ENCODE peak calls at places on chromosomes 16 and 17, in eight cellular contexts. W, Q, K, V, X, P, G and H are unnamed samples.

GRCh38 chr16:78768723-78769122 is 669.3 kb downstream of the WWOX start:
- DNase-seq in W (no peak), Q (no peak), K (no peak), V (no peak), X (no peak), P (no peak), G (no peak), H (no peak)

GRCh38 chr16:77679336-77679735 is 43.0 kb upstream of the NUDT7 start:
- DNase-seq in W (no peak), Q (no peak), K (no peak), V (no peak), X (no peak), P (no peak), G (no peak), H (peak; percentile 8)

GRCh38 chr17:76027159-76027839 is at the start of gene EVPL:
- DNase-seq in W (no peak), Q (no peak), K (no peak), V (no peak), X (no peak), P (no peak), G (no peak), H (no peak)

GRCh38 chr16:19898924-19899604 is 14.4 kb upstream of the GPRC5B start:
- DNase-seq in W (no peak), Q (peak; percentile 62), K (peak; percentile 72), V (no peak), X (peak; percentile 68), P (no peak), G (no peak), H (peak; percentile 56)

GRCh38 chr17:17364338-17364667 is 61.1 kb downstream of the NT5M start:
- DNase-seq in W (no peak), Q (no peak), K (no peak), V (peak; percentile 29), X (no peak), P (no peak), G (no peak), H (no peak)

GRCh38 chr16:20249247-20249646 is 78.1 kb downstream of the GP2 start:
- DNase-seq in W (no peak), Q (no peak), K (no peak), V (no peak), X (no peak), P (no peak), G (no peak), H (no peak)

GRCh38 chr17:17237026-17237799 is at the start of gene FLCN:
- DNase-seq in W (peak; percentile 94), Q (peak; percentile 91), K (peak; percentile 93), V (peak; percentile 95), X (peak; percentile 93), P (peak; percentile 94), G (peak; percentile 98), H (peak; percentile 92)

GRCh38 chr17:81833921-81834830 is 674 bp downstream of the PPP1R27 start:
- DNase-seq in W (no peak), Q (no peak), K (no peak), V (no peak), X (no peak), P (no peak), G (peak; percentile 76), H (no peak)

GRCh38 chr17:18093616-18094408 is 6.1 kb downstream of the DRG2 start:
- DNase-seq in W (no peak), Q (peak; percentile 87), K (peak; percentile 87), V (no peak), X (peak; percentile 87), P (peak; percentile 63), G (no peak), H (peak; percentile 81)

GRCh38 chr16:89410794-89411309 is 79.5 kb downstream of the ANKRD11 start:
- DNase-seq in W (no peak), Q (peak; percentile 85), K (peak; percentile 91), V (peak; percentile 88), X (peak; percentile 91), P (peak; percentile 46), G (no peak), H (peak; percentile 91)

GRCh38 chr17:58311429-58311894 is 17.1 kb downstream of the TSPOAP1 start:
- DNase-seq in W (no peak), Q (no peak), K (no peak), V (no peak), X (no peak), P (no peak), G (no peak), H (no peak)

GRCh38 chr16:24729967-24730815 is 740 bp downstream of the TNRC6A start:
- DNase-seq in W (no peak), Q (no peak), K (no peak), V (no peak), X (peak; percentile 24), P (peak; percentile 38), G (no peak), H (peak; percentile 28)

GRCh38 chr17:50631908-50632571 is 2.6 kb upstream of the ABCC3 start:
- DNase-seq in W (no peak), Q (no peak), K (peak; percentile 17), V (no peak), X (no peak), P (no peak), G (no peak), H (no peak)

GRCh38 chr16:58490100-58490499 is 9.8 kb upstream of the NDRG4 start:
- DNase-seq in W (no peak), Q (no peak), K (no peak), V (no peak), X (no peak), P (no peak), G (peak; percentile 47), H (no peak)

GRCh38 chr17:34434065-34434464 is 71.0 kb upstream of the CCL1 start:
- DNase-seq in W (no peak), Q (no peak), K (no peak), V (no peak), X (no peak), P (no peak), G (no peak), H (no peak)

GRCh38 chr17:82235775-82236141 is 6.9 kb downstream of the SLC16A3 start:
- DNase-seq in W (no peak), Q (no peak), K (no peak), V (no peak), X (no peak), P (peak; percentile 47), G (peak; percentile 85), H (no peak)

GRCh38 chr17:53950207-53950857 is 127.6 kb downstream of the KIF2B start:
- DNase-seq in W (no peak), Q (no peak), K (no peak), V (no peak), X (no peak), P (no peak), G (no peak), H (no peak)

GRCh38 chr16:2146739-2147138 is 1.7 kb upstream of the RAB26 start:
- DNase-seq in W (no peak), Q (no peak), K (no peak), V (no peak), X (no peak), P (no peak), G (peak; percentile 72), H (no peak)

GRCh38 chr17:81581758-81582157 is 29.6 kb upstream of the FAAP100 start:
- DNase-seq in W (no peak), Q (no peak), K (no peak), V (no peak), X (no peak), P (no peak), G (no peak), H (no peak)

GRCh38 chr16:57167951-57168350 is 17.9 kb downstream of the PSME3IP1 start:
- DNase-seq in W (no peak), Q (peak; percentile 90), K (peak; percentile 86), V (no peak), X (peak; percentile 85), P (no peak), G (no peak), H (peak; percentile 82)

GRCh38 chr16:29745126-29745852 is 501 bp downstream of the C16orf54 start:
- DNase-seq in W (peak; percentile 80), Q (no peak), K (no peak), V (no peak), X (no peak), P (no peak), G (peak; percentile 91), H (no peak)

GRCh38 chr17:58083491-58084316 is 485 bp downstream of the DYNLL2 start:
- DNase-seq in W (peak; percentile 76), Q (peak; percentile 40), K (peak; percentile 46), V (peak; percentile 88), X (peak; percentile 55), P (peak; percentile 81), G (peak; percentile 94), H (peak; percentile 54)

GRCh38 chr17:33982872-33983271 is 272.2 kb upstream of the CCL2 start:
- DNase-seq in W (no peak), Q (no peak), K (no peak), V (no peak), X (no peak), P (no peak), G (no peak), H (no peak)

GRCh38 chr16:23518435-23518891 is 8.2 kb upstream of the GGA2 start:
- DNase-seq in W (no peak), Q (peak; percentile 45), K (no peak), V (no peak), X (peak; percentile 27), P (no peak), G (no peak), H (no peak)

GRCh38 chr16:15665107-15665506 is 15.1 kb downstream of the NDE1 start:
- DNase-seq in W (no peak), Q (no peak), K (no peak), V (no peak), X (no peak), P (no peak), G (peak; percentile 6), H (no peak)

GRCh38 chr16:89890200-89890599 is 16.8 kb downstream of the TCF25 start:
- DNase-seq in W (no peak), Q (no peak), K (no peak), V (no peak), X (no peak), P (no peak), G (no peak), H (no peak)

GRCh38 chr16:47016700-47017133 is 43.2 kb upstream of the DNAJA2 start:
- DNase-seq in W (peak; percentile 52), Q (peak; percentile 19), K (peak; percentile 44), V (no peak), X (peak; percentile 36), P (no peak), G (no peak), H (no peak)

GRCh38 chr16:50751528-50751927 is 9.6 kb downstream of the CYLD start:
- DNase-seq in W (no peak), Q (no peak), K (no peak), V (no peak), X (no peak), P (no peak), G (no peak), H (no peak)
- TF ChIP-seq CTCF in W (no peak), Q (no peak), K (no peak), V (no peak), X (no peak), P (no peak), G (no peak), H (no peak)

GRCh38 chr16:84617068-84617630 is 729 bp downstream of the COTL1 start:
- DNase-seq in W (peak; percentile 78), Q (no peak), K (peak; percentile 44), V (no peak), X (no peak), P (no peak), G (peak; percentile 93), H (no peak)
- TF ChIP-seq CTCF in W (no peak), Q (no peak), K (no peak), V (no peak), X (no peak), P (no peak), G (no peak), H (no peak)

GRCh38 chr17:8175795-8176196 is 384 bp downstream of the TMEM107 start:
- DNase-seq in W (no peak), Q (no peak), K (peak; percentile 23), V (peak; percentile 70), X (no peak), P (no peak), G (peak; percentile 81), H (no peak)
- TF ChIP-seq CTCF in W (no peak), Q (no peak), K (no peak), V (no peak), X (no peak), P (no peak), G (no peak), H (no peak)

GRCh38 chr17:66411498-66411897 is 109.1 kb downstream of the PRKCA start:
- DNase-seq in W (peak; percentile 34), Q (no peak), K (no peak), V (no peak), X (no peak), P (no peak), G (no peak), H (no peak)
- TF ChIP-seq CTCF in W (no peak), Q (no peak), K (no peak), V (no peak), X (no peak), P (no peak), G (no peak), H (no peak)